ENCODE peak calls at places on chromosomes 11 and 22, in ten cellular contexts. M is MM.1S; W is neural progenitor cell; T is colonic mucosa; I is heart left ventricle; P is GM23338; V is naive thymus-derived CD4-positive, alpha-beta T cell; A is left ventricle myocardium inferior; Y is H9; F is IMR-90. B is an unnamed sample.

GRCh38 chr22:20577549-20577975 is 70.2 kb downstream of the MED15 start:
- DNase-seq in M (no peak), W (no peak), T (peak; percentile 55), I (no peak), P (no peak), V (peak; percentile 4), A (peak; percentile 19), Y (no peak), F (no peak), B (no peak)

GRCh38 chr11:74902342-74902741 is 46.5 kb downstream of the XRRA1 start:
- DNase-seq in M (no peak), W (no peak), T (no peak), I (no peak), P (no peak), V (no peak), A (no peak), Y (no peak), F (no peak), B (no peak)

GRCh38 chr11:65833297-65834030 is at the start of gene SNX32:
- DNase-seq in M (peak; percentile 86), W (peak; percentile 97), T (peak; percentile 97), I (peak; percentile 95), P (peak; percentile 98), V (peak; percentile 90), A (peak; percentile 97), Y (peak; percentile 94), F (peak; percentile 90), B (peak; percentile 96)

GRCh38 chr11:123561046-123561781 is 93.2 kb downstream of the SCN3B start:
- DNase-seq in M (no peak), W (peak; percentile 58), T (no peak), I (peak; percentile 41), P (peak; percentile 65), V (no peak), A (peak; percentile 51), Y (peak; percentile 70), F (peak; percentile 56), B (no peak)

GRCh38 chr22:42414565-42415298 is 17.5 kb downstream of the NFAM1 start:
- DNase-seq in M (no peak), W (no peak), T (no peak), I (no peak), P (no peak), V (no peak), A (no peak), Y (no peak), F (no peak), B (no peak)

GRCh38 chr22:37233751-37234631 is 10.1 kb downstream of the RAC2 start:
- DNase-seq in M (no peak), W (no peak), T (no peak), I (no peak), P (no peak), V (no peak), A (no peak), Y (no peak), F (no peak), B (no peak)

GRCh38 chr11:8937659-8938058 is 4.9 kb upstream of the C11orf16 start:
- DNase-seq in M (no peak), W (no peak), T (no peak), I (no peak), P (no peak), V (no peak), A (no peak), Y (no peak), F (no peak), B (no peak)

GRCh38 chr11:65571940-65572339 is 398 bp upstream of the FAM89B start:
- DNase-seq in M (peak; percentile 51), W (peak; percentile 86), T (no peak), I (no peak), P (peak; percentile 87), V (no peak), A (no peak), Y (peak; percentile 82), F (peak; percentile 44), B (no peak)

GRCh38 chr11:6570691-6571427 is 32.6 kb downstream of the RRP8 start:
- DNase-seq in M (no peak), W (no peak), T (no peak), I (no peak), P (peak; percentile 83), V (no peak), A (no peak), Y (peak; percentile 69), F (no peak), B (no peak)

GRCh38 chr11:30487200-30487898 is 98.8 kb downstream of the MPPED2 start:
- DNase-seq in M (no peak), W (no peak), T (no peak), I (no peak), P (no peak), V (no peak), A (peak; percentile 20), Y (no peak), F (peak; percentile 40), B (no peak)
- H3K27me3 ChIP-seq in M (no peaks in the 10 kb centered on the region), W (no peaks in the 10 kb centered on the region), T (no peaks in the 10 kb centered on the region), I (no peaks in the 10 kb centered on the region), P (no peaks in the 10 kb centered on the region), V (no peaks in the 10 kb centered on the region), A (no peaks in the 10 kb centered on the region), Y (no peaks in the 10 kb centered on the region), F (no peaks in the 10 kb centered on the region), B (no peaks in the 10 kb centered on the region)

GRCh38 chr11:120215634-120216033 is 4.8 kb downstream of the OAF start:
- DNase-seq in M (no peak), W (no peak), T (no peak), I (peak; percentile 41), P (no peak), V (no peak), A (peak; percentile 57), Y (no peak), F (peak; percentile 74), B (no peak)
- H3K27ac ChIP-seq in M (no peak overlapping the region), W (no peak overlapping the region), T (no peak overlapping the region), I (no peak overlapping the region), P (no peak overlapping the region), V (no peak overlapping the region), A (peak overlapping the region; percentile 88), Y (no peak overlapping the region), F (no peak overlapping the region), B (no peak overlapping the region)

DNA sequence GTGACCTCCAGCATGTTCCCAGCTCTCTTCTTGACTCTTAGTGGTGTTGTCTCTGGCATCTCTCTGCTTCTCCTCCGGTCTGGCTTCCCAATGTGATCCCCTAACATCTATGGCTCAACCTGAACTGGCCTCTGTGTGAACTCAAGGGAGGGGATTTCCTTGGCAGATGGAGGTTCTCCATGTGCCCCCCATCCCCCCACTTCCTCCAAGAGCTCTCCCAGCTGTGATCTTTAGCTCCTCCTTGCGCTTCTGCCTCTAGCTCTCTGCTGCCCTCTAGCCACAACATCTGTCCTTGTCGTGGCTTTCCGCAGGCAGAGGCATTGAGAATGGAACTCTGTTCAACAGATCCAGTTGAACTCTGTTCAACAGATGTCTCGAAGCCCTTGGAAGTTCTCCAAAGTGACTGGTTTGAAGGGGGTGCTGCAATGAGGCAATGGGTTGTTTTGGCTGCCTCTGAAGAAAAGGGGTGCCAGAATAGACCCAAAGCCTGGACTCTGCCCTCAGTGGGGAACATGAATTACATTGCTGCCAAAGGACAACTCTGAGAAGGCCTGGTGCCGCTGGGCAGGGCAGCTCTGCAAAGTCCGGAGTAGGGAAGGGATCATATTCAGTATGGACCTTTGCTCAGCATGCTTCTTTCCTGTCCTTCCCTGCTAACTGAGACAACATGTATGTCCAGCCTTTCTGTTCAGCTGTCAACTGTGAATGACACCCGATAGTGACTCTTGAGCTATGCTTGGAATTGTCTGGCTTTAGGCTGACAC is 61.9 kb downstream of the ADM start:
- DNase-seq in M (peak; percentile 81), W (peak; percentile 88), T (peak; percentile 86), I (peak; percentile 87), P (peak; percentile 99), V (peak; percentile 49), A (peak; percentile 79), Y (peak; percentile 93), F (peak; percentile 98), B (peak; percentile 69)
- H3K27me3 ChIP-seq in M (no peaks in the 10 kb centered on the region), W (no peaks in the 10 kb centered on the region), T (no peaks in the 10 kb centered on the region), I (no peaks in the 10 kb centered on the region), P (no peaks in the 10 kb centered on the region), V (no peaks in the 10 kb centered on the region), A (no peaks in the 10 kb centered on the region), Y (no peaks in the 10 kb centered on the region), F (no peaks in the 10 kb centered on the region), B (no peaks in the 10 kb centered on the region)

GRCh38 chr11:126329644-126330200 is 25.8 kb upstream of the ST3GAL4 start:
- DNase-seq in M (no peak), W (no peak), T (no peak), I (no peak), P (no peak), V (no peak), A (no peak), Y (no peak), F (peak; percentile 17), B (no peak)

GRCh38 chr11:126333142-126333541 is 22.3 kb upstream of the ST3GAL4 start:
- DNase-seq in M (no peak), W (no peak), T (no peak), I (no peak), P (no peak), V (no peak), A (no peak), Y (no peak), F (no peak), B (no peak)

GRCh38 chr11:126331286-126331685 is 24.2 kb upstream of the ST3GAL4 start:
- DNase-seq in M (no peak), W (no peak), T (no peak), I (no peak), P (no peak), V (no peak), A (no peak), Y (no peak), F (no peak), B (no peak)

GRCh38 chr11:126334665-126335462 is 20.6 kb upstream of the ST3GAL4 start:
- DNase-seq in M (no peak), W (no peak), T (no peak), I (no peak), P (no peak), V (no peak), A (no peak), Y (no peak), F (peak; percentile 76), B (no peak)

DNA sequence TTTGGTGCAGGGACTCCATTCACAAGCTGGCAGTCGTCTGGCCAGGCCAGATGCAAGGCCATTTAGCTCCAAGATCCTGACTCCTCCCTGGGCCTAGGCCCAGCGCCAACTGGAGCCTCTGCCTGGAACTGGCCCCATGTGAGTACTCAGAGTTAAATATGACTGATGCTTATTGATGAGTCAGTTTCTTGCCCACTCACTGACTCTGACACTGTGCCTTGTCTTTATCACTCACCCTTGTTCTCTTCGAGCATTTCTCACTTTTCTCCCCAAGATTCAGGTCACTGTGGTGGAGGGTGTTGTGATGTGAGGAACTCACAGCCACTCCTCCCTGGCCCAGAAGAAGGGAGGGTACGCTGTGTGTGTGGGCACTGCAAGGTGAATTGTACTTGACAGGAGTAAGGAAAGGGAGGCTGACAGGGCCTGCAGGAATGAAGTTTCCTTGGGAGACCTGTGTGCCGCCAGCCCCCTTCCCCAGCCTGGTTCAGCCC is 23.2 kb upstream of the ST3GAL4 start:
- DNase-seq in M (no peak), W (no peak), T (peak; percentile 54), I (peak; percentile 52), P (no peak), V (no peak), A (peak; percentile 77), Y (no peak), F (peak; percentile 90), B (no peak)
- H3K27ac ChIP-seq in M (no peak overlapping the region), W (no peak overlapping the region), T (no peak overlapping the region), I (peak overlapping the region; percentile 5), P (no peak overlapping the region), V (no peak overlapping the region), A (peak overlapping the region; percentile 42), Y (no peak overlapping the region), F (no peak overlapping the region), B (peak overlapping the region; percentile 23)